ENCODE peak calls at places on chromosomes 6 and 20, in seven cellular contexts. W is COR-L47; V is NCI-H1105 treated with DMSO at 0.1 percent for 48 hours; F is CD4-positive, alpha-beta memory T cell; I is HT1080; U is adipocyte; J is IMR-90. M is an unnamed sample.

GRCh38 chr20:8018928-8019177 is 708 bp downstream of the TMX4 start:
- DNase-seq in W (peak), V (peak), F (no peak), I (no peak), U (no peak), J (peak), M (peak)

GRCh38 chr6:16205377-16206144 is 32.8 kb upstream of the GMPR start:
- DNase-seq in W (peak), V (no peak), F (no peak), I (no peak), U (peak), J (peak), M (no peak)

GRCh38 chr6:136123464-136123863 is 126.6 kb downstream of the MTFR2 start:
- DNase-seq in W (no peak), V (no peak), F (no peak), I (no peak), U (peak), J (peak), M (no peak)

GRCh38 chr6:160327981-160328380 is 20.2 kb upstream of the SLC22A3 start:
- DNase-seq in W (no peak), V (no peak), F (no peak), I (no peak), U (peak), J (no peak), M (no peak)

GRCh38 chr6:36195471-36196048 is 984 bp upstream of the BRPF3 start:
- DNase-seq in W (no peak), V (peak), F (no peak), I (no peak), U (peak), J (no peak), M (no peak)

GRCh38 chr20:20713244-20713765 is 861 bp upstream of the RALGAPA2 start:
- DNase-seq in W (no peak), V (no peak), F (no peak), I (no peak), U (no peak), J (no peak), M (no peak)

GRCh38 chr6:157267654-157268053 is 55.7 kb downstream of the TMEM242 start:
- DNase-seq in W (no peak), V (no peak), F (no peak), I (no peak), U (no peak), J (no peak), M (no peak)

GRCh38 chr20:48933017-48933766 is 11.7 kb downstream of the ARFGEF2 start:
- DNase-seq in W (no peak), V (peak), F (no peak), I (no peak), U (no peak), J (no peak), M (no peak)

GRCh38 chr6:39770476-39770875 is 21.7 kb upstream of the DAAM2 start:
- DNase-seq in W (no peak), V (no peak), F (no peak), I (no peak), U (no peak), J (no peak), M (no peak)

GRCh38 chr20:16574656-16575355 is 1.6 kb upstream of the KIF16B start:
- DNase-seq in W (no peak), V (no peak), F (peak), I (no peak), U (peak), J (peak), M (peak)

GRCh38 chr6:69866351-69867074 is at the start of gene COL19A1:
- DNase-seq in W (no peak), V (peak), F (peak), I (no peak), U (peak), J (no peak), M (peak)

GRCh38 chr6:70221025-70221714 is 81.7 kb downstream of the COL9A1 start:
- DNase-seq in W (peak), V (peak), F (peak), I (peak), U (peak), J (peak), M (peak)

GRCh38 chr6:111367393-111368088 is 115.5 kb downstream of the REV3L start:
- DNase-seq in W (no peak), V (no peak), F (no peak), I (no peak), U (no peak), J (no peak), M (no peak)